ENCODE peak calls at places on chromosomes 16 and 17, in four cellular contexts. One of them, this sample, is unnamed.
A peak's percentile ranks its signal among the peaks of the same experiment; 100 is the strongest.

GRCh38 chr16:70512456-70512855 is 10.9 kb downstream of the COG4 start:
- DNase-seq in GM10248: no peak
- DNase-seq in A673: no peak
- DNase-seq in neural progenitor cell: no peak
- DNase-seq in this sample: no peak

GRCh38 chr16:726438-727290 is at the start of the genes CCDC78 and HAGHL:
- DNase-seq in GM10248: peak; percentile 81
- DNase-seq in A673: peak; percentile 53
- DNase-seq in neural progenitor cell: peak; percentile 86
- DNase-seq in this sample: peak; percentile 68

GRCh38 chr16:12225816-12226480 is 249.4 kb downstream of the SNX29 start:
- DNase-seq in GM10248: no peak
- DNase-seq in A673: no peak
- DNase-seq in neural progenitor cell: no peak
- DNase-seq in this sample: no peak

GRCh38 chr16:10971560-10971961 is 27.2 kb downstream of the CLEC16A start:
- DNase-seq in GM10248: peak; percentile 48
- DNase-seq in A673: peak; percentile 86
- DNase-seq in neural progenitor cell: peak; percentile 86
- DNase-seq in this sample: no peak

GRCh38 chr17:50065056-50065455 is 9.1 kb downstream of the ITGA3 start:
- DNase-seq in GM10248: no peak
- DNase-seq in A673: no peak
- DNase-seq in neural progenitor cell: no peak
- DNase-seq in this sample: no peak

GRCh38 chr17:64107517-64108235 is 22.3 kb downstream of the ERN1 start:
- DNase-seq in GM10248: no peak
- DNase-seq in A673: no peak
- DNase-seq in neural progenitor cell: no peak
- DNase-seq in this sample: no peak

GRCh38 chr16:81945665-81946064 is 65.6 kb downstream of the SDR42E1 start:
- DNase-seq in GM10248: no peak
- DNase-seq in A673: no peak
- DNase-seq in neural progenitor cell: no peak
- DNase-seq in this sample: no peak

GRCh38 chr17:77509089-77509488 is 368.3 kb downstream of the SEC14L1 start:
- DNase-seq in GM10248: no peak
- DNase-seq in A673: no peak
- DNase-seq in neural progenitor cell: no peak
- DNase-seq in this sample: no peak

GRCh38 chr17:57114085-57114673 is 29.1 kb downstream of the AKAP1 start:
- DNase-seq in GM10248: peak; percentile 76
- DNase-seq in A673: peak; percentile 62
- DNase-seq in neural progenitor cell: peak; percentile 63
- DNase-seq in this sample: peak; percentile 73

GRCh38 chr16:83136924-83137323 is 510.2 kb downstream of the CDH13 start:
- DNase-seq in GM10248: no peak
- DNase-seq in A673: no peak
- DNase-seq in neural progenitor cell: no peak
- DNase-seq in this sample: no peak

GRCh38 chr17:40828454-40829039 is 6.1 kb upstream of the KRT10 start:
- DNase-seq in GM10248: no peak
- DNase-seq in A673: no peak
- DNase-seq in neural progenitor cell: no peak
- DNase-seq in this sample: no peak

GRCh38 chr17:17666111-17666714 is 15.0 kb upstream of the RAI1 start:
- DNase-seq in GM10248: no peak
- DNase-seq in A673: no peak
- DNase-seq in neural progenitor cell: no peak
- DNase-seq in this sample: no peak
- TF ChIP-seq CTCF in GM10248: no peak
- TF ChIP-seq CTCF in A673: no peak
- TF ChIP-seq CTCF in neural progenitor cell: no peak
- TF ChIP-seq CTCF in this sample: no peak

GRCh38 chr17:4366312-4367063 is at the start of gene UBE2G1:
- DNase-seq in GM10248: peak; percentile 97
- DNase-seq in A673: peak; percentile 98
- DNase-seq in neural progenitor cell: peak; percentile 99
- DNase-seq in this sample: peak; percentile 100
- TF ChIP-seq CTCF in GM10248: peak; percentile 27
- TF ChIP-seq CTCF in A673: peak; percentile 43
- TF ChIP-seq CTCF in neural progenitor cell: peak; percentile 43
- TF ChIP-seq CTCF in this sample: no peak

GRCh38 chr17:53570731-53571130 is 252.0 kb upstream of the KIF2B start:
- DNase-seq in GM10248: no peak
- DNase-seq in A673: no peak
- DNase-seq in neural progenitor cell: no peak
- DNase-seq in this sample: no peak
- TF ChIP-seq CTCF in GM10248: no peak
- TF ChIP-seq CTCF in A673: no peak
- TF ChIP-seq CTCF in neural progenitor cell: no peak
- TF ChIP-seq CTCF in this sample: no peak

GRCh38 chr17:79916506-79916905 is 77.3 kb upstream of the CBX4 start:
- DNase-seq in GM10248: no peak
- DNase-seq in A673: no peak
- DNase-seq in neural progenitor cell: no peak
- DNase-seq in this sample: no peak
- TF ChIP-seq CTCF in GM10248: no peak
- TF ChIP-seq CTCF in A673: no peak
- TF ChIP-seq CTCF in neural progenitor cell: no peak
- TF ChIP-seq CTCF in this sample: no peak

GRCh38 chr17:51731941-51732722 is 426.4 kb downstream of the CA10 start:
- DNase-seq in GM10248: no peak
- DNase-seq in A673: no peak
- DNase-seq in neural progenitor cell: no peak
- DNase-seq in this sample: no peak

GRCh38 chr17:51739245-51739886 is 419.1 kb downstream of the CA10 start:
- DNase-seq in GM10248: no peak
- DNase-seq in A673: no peak
- DNase-seq in neural progenitor cell: no peak
- DNase-seq in this sample: no peak

GRCh38 chr17:51734976-51735375 is 423.5 kb downstream of the CA10 start:
- DNase-seq in GM10248: no peak
- DNase-seq in A673: no peak
- DNase-seq in neural progenitor cell: no peak
- DNase-seq in this sample: no peak

GRCh38 chr17:51733166-51733565 is 425.3 kb downstream of the CA10 start:
- DNase-seq in GM10248: no peak
- DNase-seq in A673: no peak
- DNase-seq in neural progenitor cell: peak; percentile 61
- DNase-seq in this sample: no peak

GRCh38 chr17:51734462-51734861 is 424.1 kb downstream of the CA10 start:
- DNase-seq in GM10248: peak; percentile 10
- DNase-seq in A673: no peak
- DNase-seq in neural progenitor cell: peak; percentile 29
- DNase-seq in this sample: no peak
- TF ChIP-seq CTCF in GM10248: no peak
- TF ChIP-seq CTCF in A673: no peak
- TF ChIP-seq CTCF in neural progenitor cell: peak; percentile 58
- TF ChIP-seq CTCF in this sample: no peak

GRCh38 chr17:37490022-37490587 is 414 bp downstream of the DUSP14 start:
- DNase-seq in GM10248: peak; percentile 72
- DNase-seq in A673: peak; percentile 53
- DNase-seq in neural progenitor cell: peak; percentile 78
- DNase-seq in this sample: peak; percentile 79
- TF ChIP-seq CTCF in GM10248: peak; percentile 61
- TF ChIP-seq CTCF in A673: no peak
- TF ChIP-seq CTCF in neural progenitor cell: peak; percentile 45
- TF ChIP-seq CTCF in this sample: no peak

GRCh38 chr17:47850373-47850691 is 631 bp downstream of the SP6 start:
- DNase-seq in GM10248: no peak
- DNase-seq in A673: no peak
- DNase-seq in neural progenitor cell: no peak
- DNase-seq in this sample: no peak

GRCh38 chr17:47848198-47848513 is 2.8 kb downstream of the SP6 start:
- DNase-seq in GM10248: no peak
- DNase-seq in A673: no peak
- DNase-seq in neural progenitor cell: peak; percentile 31
- DNase-seq in this sample: no peak

GRCh38 chr17:47844814-47845453 is 3.9 kb upstream of the SCRN2 start:
- DNase-seq in GM10248: no peak
- DNase-seq in A673: peak; percentile 38
- DNase-seq in neural progenitor cell: no peak
- DNase-seq in this sample: no peak

GRCh38 chr17:47846741-47847340 is 4.1 kb downstream of the SP6 start:
- DNase-seq in GM10248: no peak
- DNase-seq in A673: no peak
- DNase-seq in neural progenitor cell: peak; percentile 67
- DNase-seq in this sample: no peak

DNA sequence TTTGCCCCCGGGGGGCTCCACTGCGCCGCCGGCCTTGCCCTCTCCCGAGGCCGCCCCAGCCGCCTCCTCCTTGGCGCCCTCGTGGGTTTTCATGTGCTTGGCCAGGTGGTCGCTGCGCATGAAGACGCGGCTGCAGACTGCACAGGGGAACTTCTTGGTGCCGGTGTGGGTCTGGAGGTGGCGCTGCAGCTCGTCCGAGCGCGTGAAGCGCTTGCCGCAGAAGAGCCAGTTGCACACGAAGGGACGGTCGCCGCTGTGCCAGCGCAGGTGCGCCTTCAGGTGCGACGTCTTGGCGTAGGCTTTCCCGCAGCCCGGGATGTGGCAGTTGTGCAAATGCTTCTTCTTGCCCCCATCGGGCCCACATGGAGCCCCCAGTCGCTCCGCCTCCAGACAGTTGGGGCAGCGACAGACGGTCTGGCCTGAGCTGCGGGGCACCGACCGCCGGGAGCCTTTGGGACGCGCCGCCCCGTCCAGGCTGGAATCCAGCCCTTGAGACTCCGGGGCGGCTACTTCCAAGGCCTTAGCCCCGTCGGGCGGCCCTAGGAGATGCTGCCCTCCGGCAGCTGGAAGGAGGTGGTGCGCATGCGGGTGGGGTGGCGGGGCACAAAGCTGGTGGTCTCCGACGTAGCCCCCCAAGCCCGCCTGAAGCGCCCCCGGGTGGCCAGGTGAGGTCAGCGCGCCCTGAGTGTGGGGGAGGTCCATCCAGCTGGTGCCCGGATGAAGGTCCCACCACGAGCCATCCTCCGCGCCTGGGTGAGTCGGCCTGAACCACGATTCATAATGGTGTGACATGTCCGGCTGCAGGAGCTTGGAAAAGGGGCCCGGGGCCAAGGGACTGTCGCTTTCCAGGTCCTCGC is 3.4 kb downstream of the SP6 start:
- DNase-seq in GM10248: no peak
- DNase-seq in A673: no peak
- DNase-seq in neural progenitor cell: peak; percentile 80
- DNase-seq in this sample: no peak
- TF ChIP-seq CTCF in GM10248: peak; percentile 42
- TF ChIP-seq CTCF in A673: peak; percentile 55
- TF ChIP-seq CTCF in neural progenitor cell: peak; percentile 60
- TF ChIP-seq CTCF in this sample: peak; percentile 33

GRCh38 chr16:58339452-58339938 is 44.7 kb upstream of the PRSS54 start:
- DNase-seq in GM10248: no peak
- DNase-seq in A673: peak; percentile 50
- DNase-seq in neural progenitor cell: peak; percentile 51
- DNase-seq in this sample: no peak
- TF ChIP-seq CTCF in GM10248: no peak
- TF ChIP-seq CTCF in A673: peak; percentile 39
- TF ChIP-seq CTCF in neural progenitor cell: peak; percentile 48
- TF ChIP-seq CTCF in this sample: no peak

GRCh38 chr16:68972720-68973119 is 129.4 kb downstream of the TANGO6 start:
- DNase-seq in GM10248: no peak
- DNase-seq in A673: peak; percentile 40
- DNase-seq in neural progenitor cell: peak; percentile 73
- DNase-seq in this sample: no peak
- TF ChIP-seq CTCF in GM10248: no peak
- TF ChIP-seq CTCF in A673: peak; percentile 31
- TF ChIP-seq CTCF in neural progenitor cell: peak; percentile 41
- TF ChIP-seq CTCF in this sample: no peak

This sample was measured in CD8-positive, alpha-beta T cell.